ENCODE peak calls at places on chromosomes 5 and 9, in nine cellular contexts. One of them, this sample, is unnamed.

GRCh38 chr9:8769153-8769552 is 969.6 kb upstream of the DMAC1 start:
- DNase-seq in body of pancreas: no peak
- DNase-seq in breast epithelium: no peak
- DNase-seq in sigmoid colon: no peak
- DNase-seq in ovary: no peak
- DNase-seq in thyroid gland: no peak
- DNase-seq in H54: no peak
- DNase-seq in uterus: no peak
- DNase-seq in IMR-90: no peak
- DNase-seq in this sample: no peak

GRCh38 chr5:29878599-29878998 is 1314.9 kb upstream of the CDH6 start:
- DNase-seq in body of pancreas: no peak
- DNase-seq in breast epithelium: no peak
- DNase-seq in sigmoid colon: no peak
- DNase-seq in ovary: no peak
- DNase-seq in thyroid gland: no peak
- DNase-seq in H54: no peak
- DNase-seq in uterus: no peak
- DNase-seq in IMR-90: no peak
- DNase-seq in this sample: no peak

GRCh38 chr5:174065528-174066189 is 20.2 kb downstream of the NSG2 start:
- DNase-seq in body of pancreas: peak
- DNase-seq in breast epithelium: no peak
- DNase-seq in sigmoid colon: no peak
- DNase-seq in ovary: no peak
- DNase-seq in thyroid gland: no peak
- DNase-seq in H54: no peak
- DNase-seq in uterus: no peak
- DNase-seq in IMR-90: no peak
- DNase-seq in this sample: no peak

GRCh38 chr9:16341176-16341575 is 529.3 kb downstream of the BNC2 start:
- DNase-seq in body of pancreas: no peak
- DNase-seq in breast epithelium: no peak
- DNase-seq in sigmoid colon: no peak
- DNase-seq in ovary: no peak
- DNase-seq in thyroid gland: no peak
- DNase-seq in H54: no peak
- DNase-seq in uterus: no peak
- DNase-seq in IMR-90: peak
- DNase-seq in this sample: no peak

GRCh38 chr9:75996726-75997125 is 106.3 kb downstream of the PCSK5 start:
- DNase-seq in body of pancreas: no peak
- DNase-seq in breast epithelium: no peak
- DNase-seq in sigmoid colon: no peak
- DNase-seq in ovary: no peak
- DNase-seq in thyroid gland: no peak
- DNase-seq in H54: no peak
- DNase-seq in uterus: no peak
- DNase-seq in IMR-90: no peak
- DNase-seq in this sample: no peak

GRCh38 chr9:86193088-86193487 is 66.4 kb downstream of the C9orf153 start:
- DNase-seq in body of pancreas: no peak
- DNase-seq in breast epithelium: no peak
- DNase-seq in sigmoid colon: no peak
- DNase-seq in ovary: no peak
- DNase-seq in thyroid gland: no peak
- DNase-seq in H54: no peak
- DNase-seq in uterus: no peak
- DNase-seq in IMR-90: no peak
- DNase-seq in this sample: no peak

GRCh38 chr9:133117271-133118178 is 3.5 kb downstream of the RALGDS start:
- DNase-seq in body of pancreas: peak
- DNase-seq in breast epithelium: no peak
- DNase-seq in sigmoid colon: peak
- DNase-seq in ovary: peak
- DNase-seq in thyroid gland: peak
- DNase-seq in H54: no peak
- DNase-seq in uterus: no peak
- DNase-seq in IMR-90: no peak
- DNase-seq in this sample: peak

GRCh38 chr9:27278374-27278773 is 18.6 kb downstream of the EQTN start:
- DNase-seq in body of pancreas: no peak
- DNase-seq in breast epithelium: no peak
- DNase-seq in sigmoid colon: no peak
- DNase-seq in ovary: no peak
- DNase-seq in thyroid gland: no peak
- DNase-seq in H54: no peak
- DNase-seq in uterus: no peak
- DNase-seq in IMR-90: no peak
- DNase-seq in this sample: no peak

GRCh38 chr5:139565411-139566305 is 4.5 kb downstream of the UBE2D2 start:
- DNase-seq in body of pancreas: no peak
- DNase-seq in breast epithelium: no peak
- DNase-seq in sigmoid colon: peak
- DNase-seq in ovary: no peak
- DNase-seq in thyroid gland: peak
- DNase-seq in H54: no peak
- DNase-seq in uterus: no peak
- DNase-seq in IMR-90: peak
- DNase-seq in this sample: peak

GRCh38 chr9:130343445-130343918 is 77.9 kb downstream of the HMCN2 start:
- DNase-seq in body of pancreas: peak
- DNase-seq in breast epithelium: no peak
- DNase-seq in sigmoid colon: peak
- DNase-seq in ovary: peak
- DNase-seq in thyroid gland: peak
- DNase-seq in H54: no peak
- DNase-seq in uterus: no peak
- DNase-seq in IMR-90: no peak
- DNase-seq in this sample: no peak

GRCh38 chr5:140083650-140084049 is 30.3 kb upstream of the PURA start:
- DNase-seq in body of pancreas: no peak
- DNase-seq in breast epithelium: no peak
- DNase-seq in sigmoid colon: no peak
- DNase-seq in ovary: no peak
- DNase-seq in thyroid gland: no peak
- DNase-seq in H54: no peak
- DNase-seq in uterus: no peak
- DNase-seq in IMR-90: no peak
- DNase-seq in this sample: no peak

GRCh38 chr5:174935854-174936474 is 211.6 kb downstream of the MSX2 start:
- DNase-seq in body of pancreas: peak
- DNase-seq in breast epithelium: peak
- DNase-seq in sigmoid colon: peak
- DNase-seq in ovary: peak
- DNase-seq in thyroid gland: peak
- DNase-seq in H54: peak
- DNase-seq in uterus: peak
- DNase-seq in IMR-90: peak
- DNase-seq in this sample: peak

GRCh38 chr9:27276182-27277030 is 20.5 kb downstream of the EQTN start:
- DNase-seq in body of pancreas: peak
- DNase-seq in breast epithelium: no peak
- DNase-seq in sigmoid colon: no peak
- DNase-seq in ovary: no peak
- DNase-seq in thyroid gland: peak
- DNase-seq in H54: peak
- DNase-seq in uterus: no peak
- DNase-seq in IMR-90: peak
- DNase-seq in this sample: peak

GRCh38 chr5:147507480-147508126 is 2.3 kb downstream of the DPYSL3 start:
- DNase-seq in body of pancreas: no peak
- DNase-seq in breast epithelium: no peak
- DNase-seq in sigmoid colon: peak
- DNase-seq in ovary: no peak
- DNase-seq in thyroid gland: no peak
- DNase-seq in H54: no peak
- DNase-seq in uterus: peak
- DNase-seq in IMR-90: peak
- DNase-seq in this sample: no peak

DNA sequence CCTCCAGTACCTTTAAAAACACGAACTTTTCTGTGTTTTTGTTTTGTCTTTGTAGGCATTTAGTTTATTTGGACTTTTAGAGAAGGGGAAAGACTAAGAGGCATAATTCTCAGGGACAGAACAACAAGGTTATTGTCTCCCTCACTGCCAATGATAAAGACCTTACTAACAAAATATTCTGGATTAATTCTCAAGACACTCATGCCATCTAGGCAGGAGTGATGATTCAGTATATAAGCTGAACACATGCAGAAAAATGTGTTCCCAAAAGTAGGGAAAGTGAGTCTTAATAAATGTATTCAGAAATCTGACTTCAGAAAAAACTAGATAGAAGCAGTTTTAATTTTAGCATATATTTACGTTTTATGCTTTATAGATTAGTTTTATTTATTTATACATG is 17.4 kb upstream of the ASPN start:
- DNase-seq in body of pancreas: no peak
- DNase-seq in breast epithelium: no peak
- DNase-seq in sigmoid colon: no peak
- DNase-seq in ovary: no peak
- DNase-seq in thyroid gland: no peak
- DNase-seq in H54: no peak
- DNase-seq in uterus: no peak
- DNase-seq in IMR-90: peak
- DNase-seq in this sample: no peak
- TF ChIP-seq POLR2A in body of pancreas: no peak
- TF ChIP-seq POLR2A in breast epithelium: no peak
- TF ChIP-seq POLR2A in sigmoid colon: no peak
- TF ChIP-seq POLR2A in ovary: no peak
- TF ChIP-seq POLR2A in thyroid gland: no peak
- TF ChIP-seq POLR2A in H54: no peak
- TF ChIP-seq POLR2A in uterus: no peak
- TF ChIP-seq POLR2A in IMR-90: no peak
- TF ChIP-seq POLR2A in this sample: no peak

GRCh38 chr5:67004730-67005350 is 191.8 kb downstream of the CD180 start:
- DNase-seq in body of pancreas: no peak
- DNase-seq in breast epithelium: no peak
- DNase-seq in sigmoid colon: no peak
- DNase-seq in ovary: no peak
- DNase-seq in thyroid gland: peak
- DNase-seq in H54: no peak
- DNase-seq in uterus: no peak
- DNase-seq in IMR-90: no peak
- DNase-seq in this sample: no peak
- TF ChIP-seq POLR2A in body of pancreas: no peak
- TF ChIP-seq POLR2A in breast epithelium: no peak
- TF ChIP-seq POLR2A in sigmoid colon: no peak
- TF ChIP-seq POLR2A in ovary: no peak
- TF ChIP-seq POLR2A in thyroid gland: no peak
- TF ChIP-seq POLR2A in H54: no peak
- TF ChIP-seq POLR2A in uterus: no peak
- TF ChIP-seq POLR2A in IMR-90: no peak
- TF ChIP-seq POLR2A in this sample: no peak

GRCh38 chr5:111074244-111074643 is 2.7 kb downstream of the TSLP start:
- DNase-seq in body of pancreas: no peak
- DNase-seq in breast epithelium: no peak
- DNase-seq in sigmoid colon: no peak
- DNase-seq in ovary: no peak
- DNase-seq in thyroid gland: no peak
- DNase-seq in H54: no peak
- DNase-seq in uterus: no peak
- DNase-seq in IMR-90: no peak
- DNase-seq in this sample: no peak

GRCh38 chr5:111070272-111071134 is 1.0 kb upstream of the TSLP start:
- DNase-seq in body of pancreas: peak
- DNase-seq in breast epithelium: no peak
- DNase-seq in sigmoid colon: peak
- DNase-seq in ovary: no peak
- DNase-seq in thyroid gland: peak
- DNase-seq in H54: no peak
- DNase-seq in uterus: no peak
- DNase-seq in IMR-90: no peak
- DNase-seq in this sample: no peak

GRCh38 chr5:111071413-111071812 is at the start of gene TSLP:
- DNase-seq in body of pancreas: no peak
- DNase-seq in breast epithelium: no peak
- DNase-seq in sigmoid colon: no peak
- DNase-seq in ovary: no peak
- DNase-seq in thyroid gland: no peak
- DNase-seq in H54: no peak
- DNase-seq in uterus: no peak
- DNase-seq in IMR-90: no peak
- DNase-seq in this sample: no peak

GRCh38 chr5:111075520-111075919 is 4.0 kb downstream of the TSLP start:
- DNase-seq in body of pancreas: no peak
- DNase-seq in breast epithelium: no peak
- DNase-seq in sigmoid colon: no peak
- DNase-seq in ovary: no peak
- DNase-seq in thyroid gland: no peak
- DNase-seq in H54: no peak
- DNase-seq in uterus: no peak
- DNase-seq in IMR-90: peak
- DNase-seq in this sample: no peak

GRCh38 chr5:111072949-111073682 is 1.6 kb downstream of the TSLP start:
- DNase-seq in body of pancreas: peak
- DNase-seq in breast epithelium: peak
- DNase-seq in sigmoid colon: peak
- DNase-seq in ovary: no peak
- DNase-seq in thyroid gland: peak
- DNase-seq in H54: no peak
- DNase-seq in uterus: peak
- DNase-seq in IMR-90: peak
- DNase-seq in this sample: peak
- TF ChIP-seq POLR2A in body of pancreas: no peak
- TF ChIP-seq POLR2A in breast epithelium: no peak
- TF ChIP-seq POLR2A in sigmoid colon: no peak
- TF ChIP-seq POLR2A in ovary: no peak
- TF ChIP-seq POLR2A in thyroid gland: no peak
- TF ChIP-seq POLR2A in H54: no peak
- TF ChIP-seq POLR2A in uterus: no peak
- TF ChIP-seq POLR2A in IMR-90: no peak
- TF ChIP-seq POLR2A in this sample: no peak

DNA sequence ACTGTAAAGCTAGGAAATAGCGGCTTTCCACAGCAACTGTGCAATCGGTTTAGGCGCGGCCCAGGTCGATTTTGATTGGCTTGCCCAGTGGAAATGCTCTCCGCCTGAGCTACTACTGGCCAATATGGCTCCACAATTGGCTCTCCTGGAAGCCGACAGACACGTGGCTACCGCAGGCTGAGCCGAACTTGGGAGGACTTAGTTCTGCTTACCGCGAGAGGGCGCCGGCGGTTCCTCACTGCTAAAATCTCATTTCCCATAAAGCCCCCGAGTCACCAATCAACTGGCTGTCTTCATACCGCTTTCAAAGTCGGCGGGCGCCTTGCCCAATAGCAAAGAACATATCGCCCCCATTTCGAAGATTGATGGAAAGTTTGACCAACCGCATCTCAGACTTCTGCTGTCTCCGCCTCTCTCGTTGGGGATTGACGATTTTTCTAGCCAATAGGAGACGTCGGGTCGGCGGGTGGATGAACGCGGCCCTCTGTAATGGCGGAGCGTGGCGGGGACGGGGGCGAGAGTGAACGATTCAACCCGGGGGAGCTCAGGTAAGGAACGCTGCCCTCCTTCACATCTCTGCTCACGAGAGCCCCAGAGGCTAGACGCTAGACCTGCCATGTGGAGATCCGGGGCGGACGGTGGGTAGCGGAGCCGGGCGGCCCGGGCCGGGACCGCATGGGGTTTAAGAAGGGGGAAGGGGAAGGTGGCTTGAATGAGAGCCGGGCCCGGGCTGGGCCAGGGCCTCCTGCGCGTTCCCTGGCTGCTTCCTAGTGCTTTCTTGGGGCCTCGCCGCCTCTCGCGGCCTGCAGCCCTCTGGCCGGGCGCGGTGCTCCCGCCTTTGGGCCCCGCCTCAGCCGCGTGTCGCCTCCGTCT is at the start of gene TCERG1:
- DNase-seq in body of pancreas: peak
- DNase-seq in breast epithelium: peak
- DNase-seq in sigmoid colon: peak
- DNase-seq in ovary: peak
- DNase-seq in thyroid gland: peak
- DNase-seq in H54: peak
- DNase-seq in uterus: peak
- DNase-seq in IMR-90: peak
- DNase-seq in this sample: peak
- TF ChIP-seq POLR2A in body of pancreas: peak
- TF ChIP-seq POLR2A in breast epithelium: no peak
- TF ChIP-seq POLR2A in sigmoid colon: no peak
- TF ChIP-seq POLR2A in ovary: peak
- TF ChIP-seq POLR2A in thyroid gland: no peak
- TF ChIP-seq POLR2A in H54: peak
- TF ChIP-seq POLR2A in uterus: peak
- TF ChIP-seq POLR2A in IMR-90: peak
- TF ChIP-seq POLR2A in this sample: peak